ENCODE peak calls at places on chromosomes 2 and 18, in four cellular contexts. N is AG09309, R is T-cell, S is ureter. J is an unnamed sample.

GRCh38 chr2:46954951-46955571 is 39.5 kb upstream of the MCFD2 start:
- DNase-seq in R (no peak), N (peak; percentile 70), S (peak; percentile 67), J (no peak)

GRCh38 chr2:28355521-28356094 is 37.0 kb upstream of the FOSL2 start:
- DNase-seq in R (no peak), N (no peak), S (no peak), J (no peak)

GRCh38 chr2:20611844-20612356 is 39.0 kb downstream of the HS1BP3 start:
- DNase-seq in N (no peak), R (no peak), S (no peak), J (no peak)

GRCh38 chr2:216281316-216281715 is 91.0 kb downstream of the MARCHF4 start:
- DNase-seq in R (no peak), N (no peak), S (no peak), J (no peak)

GRCh38 chr2:200588076-200588678 is 2.4 kb downstream of the AOX1 start:
- DNase-seq in R (no peak), N (no peak), S (no peak), J (no peak)

GRCh38 chr2:86301711-86302202 is 35.7 kb downstream of the REEP1 start:
- DNase-seq in R (no peak), N (no peak), S (no peak), J (no peak)

GRCh38 chr2:214034417-214034816 is 376.4 kb upstream of the VWC2L start:
- DNase-seq in S (no peak), N (no peak), R (no peak), J (no peak)

GRCh38 chr2:62270728-62271127 is 74.8 kb downstream of the B3GNT2 start:
- DNase-seq in N (no peak), S (peak; percentile 49), R (no peak), J (peak; percentile 4)

GRCh38 chr2:136211671-136212070 is 93.7 kb upstream of the CXCR4 start:
- DNase-seq in S (no peak), N (no peak), R (no peak), J (no peak)

GRCh38 chr18:58758606-58759005 is 87.3 kb downstream of the MALT1 start:
- DNase-seq in N (no peak), S (peak; percentile 28), R (no peak), J (no peak)

J was measured in naive thymus-derived CD8-positive, alpha-beta T cell.